ENCODE peak calls at places on chromosome 4, in ten cellular contexts. F, H, K, U, Q, M, I, W, T and C are unnamed samples.

GRCh38 chr4:118904418-118904817 is 15.8 kb downstream of the SYNPO2 start:
- DNase-seq in W (no peak), H (no peak), M (no peak), F (no peak), K (no peak), T (no peak), U (no peak), Q (no peak), I (no peak), C (no peak)

GRCh38 chr4:141041021-141041476 is 92.2 kb downstream of the RNF150 start:
- DNase-seq in F (no peak), Q (no peak), W (no peak), K (no peak), U (no peak), T (no peak), H (no peak), M (no peak), I (no peak), C (no peak)

GRCh38 chr4:140857111-140857510 is 100.9 kb upstream of the TBC1D9 start:
- DNase-seq in F (no peak), K (no peak), Q (no peak), W (no peak), M (no peak), H (no peak), T (no peak), U (no peak), I (no peak), C (no peak)

GRCh38 chr4:61277785-61278184 is 77.7 kb downstream of the ADGRL3 start:
- DNase-seq in T (no peak), I (no peak), Q (peak; percentile 36), M (no peak), U (no peak), F (no peak), K (no peak), W (no peak), H (no peak), C (no peak)

GRCh38 chr4:113921089-113921842 is 58.2 kb downstream of the ARSJ start:
- DNase-seq in M (no peak), U (no peak), T (no peak), Q (no peak), I (no peak), F (no peak), H (no peak), W (no peak), K (no peak), C (no peak)

GRCh38 chr4:148847544-148847943 is 405.3 kb upstream of the NR3C2 start:
- DNase-seq in H (no peak), I (no peak), K (no peak), T (no peak), F (no peak), W (no peak), M (no peak), Q (peak; percentile 37), U (no peak), C (no peak)

GRCh38 chr4:189396435-189396834 is 544.2 kb upstream of the FRG1 start:
- DNase-seq in U (no peak), F (no peak), K (no peak), M (no peak), W (no peak), Q (no peak), T (no peak), I (no peak), H (no peak), C (no peak)

GRCh38 chr4:74618659-74619058 is 173.7 kb downstream of the AREG start:
- DNase-seq in H (no peak), I (no peak), Q (no peak), W (no peak), F (no peak), U (no peak), T (no peak), K (no peak), M (no peak), C (no peak)

GRCh38 chr4:47106561-47106960 is 75.2 kb downstream of the GABRB1 start:
- DNase-seq in U (no peak), K (no peak), I (no peak), M (no peak), H (no peak), F (no peak), W (no peak), T (no peak), Q (no peak), C (no peak)

GRCh38 chr4:54093609-54094240 is 6.2 kb upstream of the GSX2 start:
- DNase-seq in M (no peak), I (no peak), W (peak; percentile 23), Q (no peak), F (no peak), K (no peak), T (no peak), U (peak; percentile 44), H (peak; percentile 26), C (no peak)

GRCh38 chr4:162282711-162283110 is 118.9 kb upstream of the FSTL5 start:
- DNase-seq in F (no peak), W (no peak), K (no peak), H (no peak), T (no peak), I (no peak), U (no peak), M (no peak), Q (no peak), C (no peak)

GRCh38 chr4:99483636-99484035 is 27.2 kb upstream of the C4orf17 start:
- DNase-seq in U (no peak), I (no peak), H (no peak), T (no peak), Q (no peak), F (no peak), K (no peak), W (no peak), M (no peak), C (no peak)

GRCh38 chr4:146638801-146639351 is at the start of gene POU4F2:
- DNase-seq in W (peak; percentile 51), T (no peak), H (peak; percentile 56), U (peak; percentile 76), K (no peak), I (no peak), M (no peak), F (peak; percentile 55), Q (no peak), C (peak; percentile 68)

GRCh38 chr4:89590102-89590501 is 246.9 kb downstream of the SNCA start:
- DNase-seq in M (no peak), T (no peak), U (peak; percentile 42), Q (no peak), W (no peak), F (no peak), I (no peak), H (no peak), K (no peak), C (no peak)

GRCh38 chr4:169621754-169622481 is 1.5 kb downstream of the CLCN3 start:
- DNase-seq in H (no peak), K (peak; percentile 64), F (no peak), Q (no peak), W (no peak), T (no peak), I (no peak), U (no peak), M (no peak), C (no peak)

GRCh38 chr4:74423101-74423500 is 21.8 kb upstream of the AREG start:
- DNase-seq in T (no peak), I (no peak), F (no peak), U (no peak), M (no peak), K (peak; percentile 65), W (no peak), Q (peak; percentile 48), H (no peak), C (no peak)

GRCh38 chr4:150337709-150338108 is 244.2 kb upstream of the MAB21L2 start:
- DNase-seq in I (no peak), U (no peak), M (no peak), Q (no peak), H (no peak), F (no peak), K (no peak), T (no peak), W (no peak), C (no peak)

GRCh38 chr4:8473198-8473919 is 32.8 kb downstream of the TRMT44 start:
- DNase-seq in W (no peak), Q (no peak), I (no peak), U (no peak), F (no peak), T (no peak), K (no peak), M (peak; percentile 25), H (no peak), C (no peak)

GRCh38 chr4:161256716-161257115 is 907.1 kb downstream of the FSTL5 start:
- DNase-seq in Q (no peak), M (no peak), H (no peak), U (peak; percentile 7), W (no peak), I (no peak), K (peak; percentile 1), T (no peak), F (no peak), C (no peak)
- TF ChIP-seq CTCF in Q (no peak), M (no peak), H (peak; percentile 48), U (peak; percentile 27), W (peak; percentile 67), I (no peak), K (no peak), T (no peak), F (no peak), C (peak; percentile 32)

DNA sequence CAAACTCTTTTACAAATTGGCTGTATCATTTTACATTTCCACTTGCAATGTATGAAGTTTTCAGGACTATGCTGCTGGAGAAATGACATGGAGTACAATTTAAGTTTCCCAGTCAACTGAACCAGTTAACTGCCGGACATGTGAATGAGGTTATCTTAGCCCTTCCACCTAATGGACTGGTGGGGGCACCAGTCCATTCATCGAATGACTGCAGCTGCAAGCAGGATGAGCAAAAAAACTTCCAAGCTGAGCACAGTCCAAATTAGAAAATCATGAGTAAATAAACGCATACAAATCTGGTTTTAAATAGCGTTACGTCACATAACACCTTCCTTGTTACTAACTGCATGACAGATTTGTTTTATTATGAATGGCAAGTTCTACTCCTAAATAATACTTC is 1131.5 kb downstream of the PCDH18 start:
- DNase-seq in T (no peak), F (no peak), U (peak; percentile 54), Q (no peak), W (no peak), H (no peak), I (no peak), K (no peak), M (no peak), C (no peak)
- TF ChIP-seq CTCF in T (no peak), F (no peak), U (peak; percentile 48), Q (no peak), W (no peak), H (no peak), I (no peak), K (no peak), M (no peak), C (no peak)

GRCh38 chr4:6688879-6689505 is 4.7 kb upstream of the S100P start:
- DNase-seq in H (peak; percentile 87), U (peak; percentile 31), K (peak; percentile 83), Q (peak; percentile 55), W (peak; percentile 80), T (peak; percentile 72), F (peak; percentile 83), M (no peak), I (no peak), C (no peak)
- TF ChIP-seq CTCF in H (no peak), U (no peak), K (peak; percentile 31), Q (no peak), W (no peak), T (no peak), F (no peak), M (no peak), I (no peak), C (no peak)

DNA sequence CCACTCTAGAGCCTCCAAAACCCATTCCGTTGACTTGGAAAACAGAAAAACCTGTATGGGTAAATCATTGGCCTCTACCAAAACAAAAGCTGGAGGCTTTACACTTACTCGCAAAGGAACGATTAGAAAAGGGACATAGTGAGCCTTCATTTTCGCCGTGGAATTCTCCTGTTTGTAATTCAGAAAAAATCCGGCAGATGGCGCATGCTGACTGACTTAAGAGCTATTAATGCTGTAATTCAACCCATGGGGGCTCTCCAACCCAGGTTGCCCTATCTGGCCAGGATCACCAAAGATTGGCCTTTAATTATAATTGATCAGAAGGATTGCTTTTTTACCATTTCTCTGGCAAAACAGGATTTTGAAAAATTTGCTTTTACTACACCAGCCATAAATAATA is 60.8 kb downstream of the ZNF732 start:
- DNase-seq in M (no peak), K (peak; percentile 58), I (peak; percentile 55), Q (peak; percentile 78), U (peak; percentile 38), F (peak; percentile 17), H (peak; percentile 12), W (peak; percentile 13), T (peak; percentile 33), C (no peak)
- TF ChIP-seq CTCF in M (peak; percentile 19), K (peak; percentile 65), I (peak; percentile 57), Q (peak; percentile 71), U (peak; percentile 58), F (peak; percentile 26), H (peak; percentile 42), W (peak; percentile 62), T (peak; percentile 70), C (peak; percentile 68)